ENCODE peak calls at places on chromosomes 11 and 22, in seven cellular contexts. W is lower lobe of right lung, O is OCI-LY7, G is endothelial cell of umbilical vein, F is colonic mucosa, Z is ovary, Y is tibial artery. J is an unnamed sample.

GRCh38 chr22:48425091-48425506 is 1402.6 kb downstream of the BRD1 start:
- DNase-seq in F (no peak), G (no peak), W (no peak), Z (no peak), Y (peak; percentile 50), O (no peak), J (no peak)

GRCh38 chr11:90242894-90243416 is 20.1 kb upstream of the CHORDC1 start:
- DNase-seq in Z (no peak), O (no peak), W (no peak), Y (no peak), G (no peak), F (no peak), J (no peak)

GRCh38 chr11:82676483-82677094 is 57.1 kb downstream of the FAM181B start:
- DNase-seq in G (no peak), Y (no peak), Z (no peak), F (no peak), W (no peak), O (peak; percentile 13), J (no peak)

GRCh38 chr11:101436511-101437142 is 147.2 kb downstream of the TRPC6 start:
- DNase-seq in O (peak; percentile 62), Y (no peak), F (peak; percentile 41), G (peak; percentile 10), Z (peak; percentile 68), W (no peak), J (peak; percentile 74)

GRCh38 chr11:126268361-126268707 is 361 bp downstream of the SRPRA start:
- DNase-seq in Y (no peak), W (no peak), F (no peak), G (no peak), O (peak; percentile 12), Z (no peak), J (peak; percentile 48)

GRCh38 chr11:11451501-11452005 is 98.5 kb upstream of the CSNK2A3 start:
- DNase-seq in F (no peak), Z (no peak), W (no peak), G (no peak), O (no peak), Y (no peak), J (no peak)

GRCh38 chr22:19631899-19632670 is 82.2 kb upstream of the SEPTIN5 start:
- DNase-seq in F (no peak), W (no peak), G (peak; percentile 53), O (peak; percentile 33), Z (no peak), Y (peak; percentile 50), J (peak; percentile 46)

GRCh38 chr11:19816040-19816439 is 103.4 kb downstream of the NAV2 start:
- DNase-seq in F (no peak), O (no peak), Y (peak; percentile 84), G (no peak), Z (no peak), W (no peak), J (no peak)

GRCh38 chr22:39800790-39801540 is 92.6 kb downstream of the ENTHD1 start:
- DNase-seq in G (no peak), W (no peak), O (no peak), Y (no peak), Z (no peak), F (no peak), J (peak; percentile 16)

GRCh38 chr22:20297414-20298109 is 22.3 kb downstream of the DGCR6L start:
- DNase-seq in F (no peak), G (no peak), Z (no peak), W (no peak), O (no peak), Y (no peak), J (no peak)

GRCh38 chr11:65915821-65916251 is 3.0 kb downstream of the C11orf68 start:
- DNase-seq in O (no peak), W (peak; percentile 69), Y (peak; percentile 98), F (peak; percentile 60), Z (peak; percentile 83), G (peak; percentile 94), J (peak; percentile 89)
- H3K4me1 ChIP-seq in O (peaks cover 21% of the 10 kb centered on the region), W (peaks cover 60% of the 10 kb centered on the region), Y (peaks cover 57% of the 10 kb centered on the region), F (peaks cover 32% of the 10 kb centered on the region), Z (peaks cover 46% of the 10 kb centered on the region), G (peaks cover 71% of the 10 kb centered on the region), J (peaks cover 41% of the 10 kb centered on the region)

DNA sequence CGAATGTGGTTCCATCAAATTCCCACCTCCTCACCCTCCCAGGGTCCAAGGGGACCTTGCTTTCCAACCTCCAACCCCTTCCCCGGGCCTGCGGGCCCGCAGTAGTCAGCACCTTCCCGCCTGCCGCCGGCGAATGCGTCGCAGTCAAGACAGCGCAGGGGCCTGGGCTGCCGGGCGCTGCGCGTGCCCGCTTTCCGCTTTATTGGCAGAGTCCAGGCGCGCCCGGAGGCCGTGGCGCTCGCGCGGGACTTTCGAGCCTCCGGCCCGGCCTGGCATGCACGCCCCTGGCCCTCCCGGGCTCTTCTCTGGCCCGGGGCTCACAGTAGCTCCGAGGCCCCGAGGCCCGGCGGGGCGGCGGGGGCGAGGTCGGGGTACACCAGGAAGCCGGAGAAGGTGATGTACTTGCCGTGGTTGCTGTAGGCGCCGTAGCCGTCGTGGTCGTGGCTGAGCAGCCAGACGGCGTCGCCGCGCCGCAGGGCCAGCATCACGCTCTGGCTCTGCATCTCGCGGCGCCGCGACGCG is 3.1 kb downstream of the FAM180B start:
- DNase-seq in Y (no peak), G (no peak), F (no peak), O (no peak), W (no peak), Z (peak; percentile 59), J (no peak)
- H3K4me3 ChIP-seq in Y (no peak overlapping the region), G (no peak overlapping the region), F (peak overlapping the region; percentile 23), O (no peak overlapping the region), W (peak overlapping the region; percentile 33), Z (peak overlapping the region; percentile 58), J (no peak overlapping the region)

GRCh38 chr11:119190531-119190930 is 5.3 kb downstream of the NHERF4 start:
- DNase-seq in Y (no peak), Z (no peak), G (no peak), O (no peak), W (peak; percentile 31), F (no peak), J (no peak)
- H3K4me1 ChIP-seq in Y (no peaks in the 10 kb centered on the region), Z (no peaks in the 10 kb centered on the region), G (no peaks in the 10 kb centered on the region), O (no peaks in the 10 kb centered on the region), W (peaks cover 7% of the 10 kb centered on the region), F (no peaks in the 10 kb centered on the region), J (peaks cover 7% of the 10 kb centered on the region)

DNA sequence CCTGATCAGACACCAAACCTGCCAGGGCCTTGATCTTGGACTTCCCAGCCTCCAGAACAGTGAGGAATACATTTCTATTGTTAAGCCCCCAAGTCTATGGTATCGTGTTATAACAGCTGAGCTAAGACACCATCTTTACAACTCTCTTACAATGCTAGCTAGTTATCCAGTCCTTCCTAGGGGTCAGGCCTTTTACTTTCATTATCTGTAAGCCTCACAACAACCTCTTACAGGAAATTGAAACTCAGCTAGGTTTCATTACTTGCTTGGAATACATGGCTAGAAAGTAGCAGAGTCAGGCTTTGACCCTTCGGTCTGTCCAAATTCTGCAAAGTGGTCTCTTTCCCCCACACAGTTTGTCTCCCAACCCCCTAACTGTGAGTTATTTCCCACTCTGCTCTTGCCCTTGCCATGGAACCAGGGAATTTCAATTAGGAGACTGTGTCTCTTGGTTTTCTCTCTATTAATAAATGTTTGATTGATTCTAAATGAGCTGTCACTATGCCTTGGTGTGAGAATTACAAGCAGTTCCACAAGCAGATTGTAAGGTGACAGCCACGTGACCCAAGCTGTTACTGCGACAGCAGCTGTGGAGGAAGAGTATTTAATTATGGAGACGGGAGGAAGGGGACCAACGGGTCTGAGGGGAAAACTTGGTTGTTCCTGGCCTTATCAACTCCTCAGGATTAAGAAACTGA is 38.4 kb upstream of the CLMP start:
- DNase-seq in O (no peak), F (no peak), G (no peak), Y (no peak), W (no peak), Z (no peak), J (no peak)
- H3K4me3 ChIP-seq in O (no peak overlapping the region), F (no peak overlapping the region), G (no peak overlapping the region), Y (no peak overlapping the region), W (no peak overlapping the region), Z (no peak overlapping the region), J (no peak overlapping the region)

DNA sequence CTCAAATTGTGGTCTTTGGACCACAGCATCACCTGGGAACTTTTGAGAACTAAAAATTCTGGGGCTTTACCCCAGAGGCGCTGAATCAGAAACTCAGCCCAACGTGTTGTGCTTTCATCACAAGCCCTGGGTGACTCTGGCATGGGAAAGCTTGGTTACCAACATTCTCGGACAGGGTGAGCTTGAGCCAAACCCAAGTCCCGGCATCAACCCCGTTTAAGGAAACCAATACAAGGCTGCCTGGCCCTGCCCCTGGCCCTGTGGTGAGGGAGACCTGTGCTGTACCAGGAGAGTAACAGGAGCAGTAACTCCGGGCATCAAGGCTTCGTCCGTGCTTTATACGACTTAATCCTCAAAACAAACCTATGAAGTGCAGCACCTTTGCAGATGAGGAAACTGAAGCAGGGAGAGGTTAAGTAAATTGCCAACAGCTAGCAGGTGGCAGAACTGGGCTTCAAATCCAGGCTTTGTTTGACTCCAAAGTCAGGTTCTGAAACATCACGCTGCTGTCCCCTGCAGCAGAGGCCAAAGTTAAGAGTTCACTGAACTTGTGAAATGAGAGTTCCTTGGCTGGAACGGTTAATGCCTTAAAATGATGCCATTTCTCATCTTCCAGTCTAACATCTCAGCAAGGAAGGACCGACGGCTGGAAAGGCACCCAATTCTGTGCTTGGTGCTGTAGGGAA is 64.1 kb upstream of the BID start:
- DNase-seq in O (no peak), Z (no peak), F (no peak), W (no peak), Y (peak; percentile 86), G (no peak), J (no peak)
- H3K4me1 ChIP-seq in O (no peaks in the 10 kb centered on the region), Z (peaks cover 4% of the 10 kb centered on the region), F (no peaks in the 10 kb centered on the region), W (peaks cover 9% of the 10 kb centered on the region), Y (peaks cover 5% of the 10 kb centered on the region), G (no peaks in the 10 kb centered on the region), J (no peaks in the 10 kb centered on the region)

DNA sequence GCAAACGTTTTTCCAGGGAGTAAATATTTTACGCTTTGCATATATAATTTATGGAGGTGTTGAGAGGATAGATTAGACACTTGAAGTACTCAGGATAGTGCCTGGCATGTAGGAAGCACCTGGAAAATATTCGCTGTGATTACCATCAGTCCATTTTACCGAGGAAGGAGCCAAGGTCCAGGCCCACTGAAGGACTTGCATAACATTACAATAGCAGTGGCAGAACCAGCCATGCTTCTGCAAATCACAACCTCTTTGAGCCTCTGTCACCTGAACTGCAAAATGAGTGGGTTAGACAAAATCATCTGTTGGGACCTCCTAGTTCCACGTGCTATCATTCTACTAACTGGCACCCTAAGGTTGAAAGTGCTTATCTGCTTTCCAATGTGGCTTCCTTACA is 5.4 kb downstream of the FUT4 start:
- DNase-seq in Z (no peak), W (no peak), Y (no peak), F (no peak), O (no peak), G (no peak), J (no peak)
- H3K4me3 ChIP-seq in Z (no peak overlapping the region), W (no peak overlapping the region), Y (no peak overlapping the region), F (no peak overlapping the region), O (no peak overlapping the region), G (no peak overlapping the region), J (peak overlapping the region; percentile 11)